ENCODE peak calls at places on chromosomes 16 and 17, in ten cellular contexts. K is AG20443; V is AG10803; S is CD4-positive, CD25-positive, alpha-beta regulatory T cell; N is HTR-8/SVneo; O is progenitor cell of endocrine pancreas; H is effector CD4-positive, alpha-beta T cell; M is activated effector memory CD4-positive, alpha-beta T cell treated with anti-CD3 and anti-CD28 coated beads, Interleukin-2, amount 50 U/mL, for 16 hours; Z is WERI-Rb-1; B is T follicular helper cell. W is an unnamed sample.

GRCh38 chr17:67491009-67491677 is 114.1 kb downstream of the PITPNC1 start:
- DNase-seq in Z (peak; percentile 74), M (no peak), O (peak; percentile 16), N (peak; percentile 45), H (no peak), S (no peak), V (peak; percentile 100), K (peak; percentile 95), B (no peak), W (no peak)

GRCh38 chr16:64421515-64421914 is 700.3 kb downstream of the CDH11 start:
- DNase-seq in N (no peak), H (no peak), B (no peak), Z (no peak), S (no peak), O (no peak), K (no peak), M (no peak), V (no peak), W (no peak)

GRCh38 chr17:73066148-73066884 is 26.2 kb downstream of the SLC39A11 start:
- DNase-seq in Z (no peak), N (no peak), V (no peak), B (no peak), K (no peak), M (no peak), O (no peak), H (no peak), S (no peak), W (no peak)

GRCh38 chr17:45115015-45115625 is 17.2 kb downstream of the PLCD3 start:
- DNase-seq in S (no peak), V (no peak), N (no peak), M (no peak), O (no peak), K (no peak), H (no peak), Z (no peak), B (no peak), W (no peak)

GRCh38 chr17:73420897-73421296 is 109.1 kb upstream of the CDC42EP4 start:
- DNase-seq in Z (no peak), N (peak; percentile 51), B (no peak), S (no peak), V (no peak), K (peak; percentile 42), H (no peak), O (no peak), M (no peak), W (peak; percentile 5)

GRCh38 chr17:21217346-21217745 is 3.4 kb upstream of the TMEM11 start:
- DNase-seq in S (no peak), B (no peak), M (no peak), Z (no peak), K (no peak), V (no peak), H (no peak), N (no peak), O (no peak), W (no peak)

GRCh38 chr16:28277537-28278388 is 14.6 kb upstream of the SBK1 start:
- DNase-seq in K (peak; percentile 92), H (peak; percentile 82), B (peak; percentile 71), S (peak; percentile 82), Z (peak; percentile 84), N (peak; percentile 81), V (peak; percentile 67), O (peak; percentile 80), M (peak; percentile 94), W (peak; percentile 62)

GRCh38 chr17:78805301-78805700 is 23.2 kb upstream of the CYTH1 start:
- DNase-seq in V (no peak), M (peak; percentile 91), N (no peak), B (peak; percentile 72), Z (no peak), O (no peak), H (peak; percentile 72), K (no peak), S (no peak), W (no peak)

GRCh38 chr16:22425036-22425801 is 50.8 kb upstream of the CDR2 start:
- DNase-seq in B (no peak), O (no peak), H (no peak), N (no peak), S (no peak), K (peak; percentile 81), Z (no peak), M (no peak), V (peak; percentile 82), W (no peak)

GRCh38 chr16:1958715-1959268 is 546 bp upstream of the NDUFB10 start:
- DNase-seq in B (no peak), M (peak; percentile 64), K (no peak), Z (no peak), H (no peak), O (no peak), V (no peak), N (no peak), S (no peak), W (no peak)

GRCh38 chr16:17329412-17329811 is 141.3 kb downstream of the XYLT1 start:
- DNase-seq in M (no peak), K (no peak), V (no peak), O (no peak), S (no peak), Z (no peak), B (no peak), H (no peak), N (no peak), W (no peak)

GRCh38 chr17:40025991-40026815 is 11.0 kb downstream of the CSF3 start:
- DNase-seq in S (peak; percentile 21), H (no peak), K (peak; percentile 3), N (no peak), M (peak; percentile 75), V (no peak), O (no peak), Z (no peak), B (peak; percentile 22), W (no peak)

GRCh38 chr17:66633322-66633965 is 201.5 kb upstream of the CACNG5 start:
- DNase-seq in O (no peak), Z (no peak), H (no peak), K (peak; percentile 35), S (no peak), N (no peak), B (no peak), V (peak; percentile 49), M (no peak), W (peak; percentile 72)

GRCh38 chr16:24639769-24640168 is 89.7 kb upstream of the TNRC6A start:
- DNase-seq in B (no peak), O (no peak), N (no peak), K (no peak), H (no peak), S (no peak), Z (no peak), M (no peak), V (no peak), W (no peak)

GRCh38 chr17:37082461-37082860 is 133.7 kb downstream of the AATF start:
- DNase-seq in V (no peak), N (no peak), M (no peak), O (no peak), H (no peak), B (no peak), S (no peak), K (no peak), Z (no peak), W (no peak)

GRCh38 chr17:69466451-69466850 is 52.0 kb downstream of the MAP2K6 start:
- DNase-seq in O (no peak), M (no peak), N (no peak), V (no peak), Z (no peak), S (no peak), H (no peak), B (no peak), K (no peak), W (no peak)

GRCh38 chr17:31595076-31595475 is 203.6 kb downstream of the RAB11FIP4 start:
- DNase-seq in H (no peak), Z (no peak), M (no peak), V (peak; percentile 64), N (no peak), S (no peak), B (no peak), K (peak; percentile 55), O (no peak), W (no peak)

GRCh38 chr17:67506966-67507365 is 129.9 kb downstream of the PITPNC1 start:
- DNase-seq in M (no peak), S (no peak), O (no peak), K (peak; percentile 64), H (no peak), N (no peak), B (no peak), Z (no peak), V (peak; percentile 69), W (no peak)

GRCh38 chr16:60203525-60204124 is 1469.5 kb upstream of the GOT2 start:
- DNase-seq in B (no peak), M (no peak), K (peak; percentile 21), H (no peak), S (no peak), V (peak; percentile 31), Z (no peak), O (no peak), N (no peak), W (no peak)

GRCh38 chr17:13134106-13134505 is 116.3 kb upstream of the ELAC2 start:
- DNase-seq in S (no peak), V (peak; percentile 2), N (no peak), O (no peak), H (no peak), K (no peak), M (no peak), B (no peak), Z (no peak), W (no peak)

GRCh38 chr17:64216385-64217248 is 46.4 kb downstream of the TEX2 start:
- DNase-seq in V (no peak), M (no peak), S (no peak), H (no peak), O (no peak), K (no peak), Z (peak; percentile 62), N (no peak), B (no peak), W (no peak)

GRCh38 chr16:2795714-2796143 is 2.5 kb upstream of the PRSS41 start:
- DNase-seq in O (no peak), M (no peak), H (no peak), K (no peak), S (no peak), N (no peak), B (no peak), Z (no peak), V (no peak), W (no peak)

GRCh38 chr17:66833201-66833600 is 1.7 kb upstream of the CACNG5 start:
- DNase-seq in K (no peak), N (no peak), M (no peak), H (no peak), Z (no peak), B (no peak), O (no peak), V (no peak), S (no peak), W (no peak)

GRCh38 chr17:44144966-44145739 is 3.4 kb downstream of the HROB start:
- DNase-seq in M (no peak), S (no peak), V (no peak), Z (no peak), K (no peak), B (no peak), O (no peak), N (no peak), H (no peak), W (no peak)

GRCh38 chr17:65593870-65594584 is 32.6 kb upstream of the AXIN2 start:
- DNase-seq in B (no peak), V (peak; percentile 40), H (no peak), K (peak; percentile 73), Z (no peak), M (no peak), S (no peak), O (no peak), N (no peak), W (no peak)

GRCh38 chr17:32693135-32693897 is 183.6 kb downstream of the MYO1D start:
- DNase-seq in H (no peak), O (no peak), S (no peak), Z (no peak), M (no peak), V (no peak), B (no peak), N (no peak), K (no peak), W (no peak)

GRCh38 chr17:63694229-63694973 is 5.5 kb downstream of the LIMD2 start:
- DNase-seq in S (peak; percentile 32), O (no peak), K (no peak), N (no peak), M (no peak), B (no peak), V (no peak), Z (peak; percentile 96), H (no peak), W (no peak)

GRCh38 chr17:1482686-1483445 is 9.6 kb downstream of the MYO1C start:
- DNase-seq in K (no peak), O (no peak), M (no peak), Z (no peak), S (no peak), V (no peak), B (no peak), N (no peak), H (no peak), W (no peak)